ENCODE peak calls at places on chromosomes 16 and 17, in four cellular contexts. One of them, this sample, is unnamed.

GRCh38 chr17:80259642-80260535 is 763 bp upstream of the RNF213 start:
- DNase-seq in H1: peak; percentile 81
- DNase-seq in K562: peak; percentile 78
- DNase-seq in HepG2: peak; percentile 59
- DNase-seq in this sample: no peak

GRCh38 chr17:74431568-74432483 is at the start of gene GPRC5C:
- DNase-seq in H1: peak; percentile 82
- DNase-seq in K562: peak; percentile 55
- DNase-seq in HepG2: peak; percentile 95
- DNase-seq in this sample: peak; percentile 66

GRCh38 chr16:61274211-61274610 is 762.0 kb downstream of the CDH8 start:
- DNase-seq in H1: no peak
- DNase-seq in K562: no peak
- DNase-seq in HepG2: no peak
- DNase-seq in this sample: no peak

GRCh38 chr16:79954920-79955705 is 354.6 kb upstream of the MAF start:
- DNase-seq in H1: no peak
- DNase-seq in K562: no peak
- DNase-seq in HepG2: no peak
- DNase-seq in this sample: no peak

GRCh38 chr16:74999683-75000480 is 1.1 kb downstream of the ZNRF1 start:
- DNase-seq in H1: peak; percentile 85
- DNase-seq in K562: peak; percentile 49
- DNase-seq in HepG2: peak; percentile 44
- DNase-seq in this sample: no peak

GRCh38 chr16:81478876-81479496 is 34.4 kb downstream of the CMIP start:
- DNase-seq in H1: no peak
- DNase-seq in K562: no peak
- DNase-seq in HepG2: no peak
- DNase-seq in this sample: no peak

GRCh38 chr17:70060415-70060814 is 14.6 kb upstream of the KCNJ16 start:
- DNase-seq in H1: no peak
- DNase-seq in K562: no peak
- DNase-seq in HepG2: no peak
- DNase-seq in this sample: no peak

GRCh38 chr16:83802135-83802534 is 5.6 kb upstream of the HSBP1 start:
- DNase-seq in H1: no peak
- DNase-seq in K562: no peak
- DNase-seq in HepG2: no peak
- DNase-seq in this sample: no peak

GRCh38 chr16:22195695-22196558 is 10.2 kb upstream of the EEF2K start:
- DNase-seq in H1: peak; percentile 98
- DNase-seq in K562: peak; percentile 91
- DNase-seq in HepG2: peak; percentile 92
- DNase-seq in this sample: peak; percentile 72

GRCh38 chr16:22194707-22195444 is 11.2 kb upstream of the EEF2K start:
- DNase-seq in H1: no peak
- DNase-seq in K562: peak; percentile 43
- DNase-seq in HepG2: no peak
- DNase-seq in this sample: no peak

GRCh38 chr16:22193134-22193411 is 13.0 kb upstream of the EEF2K start:
- DNase-seq in H1: no peak
- DNase-seq in K562: peak; percentile 10
- DNase-seq in HepG2: no peak
- DNase-seq in this sample: no peak

GRCh38 chr16:22192261-22193133 is 13.6 kb upstream of the EEF2K start:
- DNase-seq in H1: no peak
- DNase-seq in K562: peak; percentile 81
- DNase-seq in HepG2: peak; percentile 98
- DNase-seq in this sample: no peak

DNA sequence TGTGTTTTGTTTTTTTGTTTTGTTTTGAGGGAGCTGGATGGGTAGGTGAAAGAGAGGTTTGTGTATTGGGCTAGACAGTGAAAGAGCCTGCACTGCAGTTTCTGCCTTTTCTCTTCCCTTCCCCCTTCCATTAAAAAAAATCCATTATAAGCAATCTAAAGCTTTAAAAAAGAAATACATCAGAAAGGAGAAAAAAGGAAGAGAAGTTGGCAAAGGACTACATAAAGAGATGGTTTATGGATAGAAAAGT is 10.7 kb upstream of the EEF2K start:
- DNase-seq in H1: no peak
- DNase-seq in K562: no peak
- DNase-seq in HepG2: no peak
- DNase-seq in this sample: no peak
- H3K4me3 ChIP-seq in H1: no peak overlapping the region
- H3K4me3 ChIP-seq in K562: no peak overlapping the region
- H3K4me3 ChIP-seq in HepG2: no peak overlapping the region
- H3K4me3 ChIP-seq in this sample: no peak overlapping the region

GRCh38 chr16:15484662-15485061 is 50.3 kb downstream of the BMERB1 start:
- DNase-seq in H1: no peak
- DNase-seq in K562: no peak
- DNase-seq in HepG2: peak; percentile 70
- DNase-seq in this sample: no peak

GRCh38 chr16:15482748-15483118 is 48.3 kb downstream of the BMERB1 start:
- DNase-seq in H1: no peak
- DNase-seq in K562: no peak
- DNase-seq in HepG2: no peak
- DNase-seq in this sample: no peak

GRCh38 chr16:15485175-15485574 is 50.8 kb downstream of the BMERB1 start:
- DNase-seq in H1: no peak
- DNase-seq in K562: no peak
- DNase-seq in HepG2: no peak
- DNase-seq in this sample: no peak

GRCh38 chr16:15483857-15484256 is 49.5 kb downstream of the BMERB1 start:
- DNase-seq in H1: no peak
- DNase-seq in K562: no peak
- DNase-seq in HepG2: no peak
- DNase-seq in this sample: no peak

DNA sequence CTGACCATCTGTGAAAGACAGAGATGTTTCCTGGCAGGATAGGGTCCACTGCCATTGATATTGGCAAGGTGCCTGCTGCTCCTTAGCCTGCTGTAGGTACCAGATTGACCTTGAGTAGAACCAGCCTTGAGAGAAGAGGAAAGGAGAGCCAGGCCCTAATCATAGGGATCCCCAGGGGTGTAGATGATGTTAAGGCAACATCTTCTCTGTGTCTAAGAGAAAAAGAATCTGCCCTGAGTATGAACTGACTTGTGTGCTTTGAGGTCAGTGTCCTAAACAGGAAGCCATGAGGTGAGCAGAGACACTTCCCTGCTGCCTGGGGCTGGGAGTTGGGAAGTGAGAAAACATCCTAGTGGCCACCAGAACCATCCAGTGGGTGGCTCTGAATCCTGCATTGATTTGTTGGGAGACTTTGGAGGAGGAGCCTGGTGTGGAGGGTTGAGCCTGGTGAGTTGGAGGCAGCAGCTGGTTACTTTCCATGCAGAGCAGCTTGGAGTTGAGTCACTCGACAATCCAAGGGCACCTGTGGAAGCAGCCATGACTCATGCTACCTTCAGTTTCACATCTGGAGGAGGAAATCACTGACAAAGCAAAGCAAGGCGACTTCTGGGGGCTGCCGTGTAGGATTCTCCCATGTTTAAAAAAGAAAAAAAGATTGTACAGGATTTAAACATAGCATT is 47.8 kb downstream of the BMERB1 start:
- DNase-seq in H1: no peak
- DNase-seq in K562: peak; percentile 62
- DNase-seq in HepG2: peak; percentile 99
- DNase-seq in this sample: peak; percentile 99
- TF ChIP-seq FOSL1 in H1: no peak
- TF ChIP-seq FOSL1 in K562: peak; percentile 87
- TF ChIP-seq FOSL1 in HepG2: peak; percentile 84
- TF ChIP-seq FOSL1 in this sample: peak; percentile 92

GRCh38 chr17:7855643-7856080 is 796 bp downstream of the TMEM88 start:
- DNase-seq in H1: no peak
- DNase-seq in K562: no peak
- DNase-seq in HepG2: no peak
- DNase-seq in this sample: no peak
- H3K4me3 ChIP-seq in H1: peak overlapping the region; percentile 35
- H3K4me3 ChIP-seq in K562: peak overlapping the region; percentile 65
- H3K4me3 ChIP-seq in HepG2: peak overlapping the region; percentile 83
- H3K4me3 ChIP-seq in this sample: peak overlapping the region; percentile 67

GRCh38 chr17:48639136-48639535 is 13.0 kb upstream of the HOXB9 start:
- DNase-seq in H1: no peak
- DNase-seq in K562: peak; percentile 83
- DNase-seq in HepG2: no peak
- DNase-seq in this sample: no peak

GRCh38 chr17:48634446-48635208 is 8.5 kb upstream of the HOXB9 start:
- DNase-seq in H1: no peak
- DNase-seq in K562: no peak
- DNase-seq in HepG2: no peak
- DNase-seq in this sample: no peak

GRCh38 chr17:48637323-48638260 is 11.4 kb upstream of the HOXB9 start:
- DNase-seq in H1: no peak
- DNase-seq in K562: no peak
- DNase-seq in HepG2: no peak
- DNase-seq in this sample: no peak

GRCh38 chr17:48633266-48633816 is 7.2 kb upstream of the HOXB9 start:
- DNase-seq in H1: peak; percentile 69
- DNase-seq in K562: no peak
- DNase-seq in HepG2: no peak
- DNase-seq in this sample: no peak

GRCh38 chr17:48636177-48637018 is 10.2 kb upstream of the HOXB9 start:
- DNase-seq in H1: peak; percentile 98
- DNase-seq in K562: peak; percentile 95
- DNase-seq in HepG2: peak; percentile 83
- DNase-seq in this sample: no peak
- TF ChIP-seq FOSL1 in H1: no peak
- TF ChIP-seq FOSL1 in K562: peak; percentile 25
- TF ChIP-seq FOSL1 in HepG2: no peak
- TF ChIP-seq FOSL1 in this sample: no peak

GRCh38 chr16:17370233-17371013 is 100.3 kb downstream of the XYLT1 start:
- DNase-seq in H1: no peak
- DNase-seq in K562: no peak
- DNase-seq in HepG2: no peak
- DNase-seq in this sample: no peak

GRCh38 chr16:17368511-17368910 is 102.2 kb downstream of the XYLT1 start:
- DNase-seq in H1: no peak
- DNase-seq in K562: no peak
- DNase-seq in HepG2: no peak
- DNase-seq in this sample: no peak

GRCh38 chr16:17371014-17371296 is 99.8 kb downstream of the XYLT1 start:
- DNase-seq in H1: no peak
- DNase-seq in K562: no peak
- DNase-seq in HepG2: no peak
- DNase-seq in this sample: no peak

GRCh38 chr16:17368951-17369350 is 101.8 kb downstream of the XYLT1 start:
- DNase-seq in H1: no peak
- DNase-seq in K562: no peak
- DNase-seq in HepG2: no peak
- DNase-seq in this sample: no peak

GRCh38 chr16:17369441-17369951 is 101.3 kb downstream of the XYLT1 start:
- DNase-seq in H1: no peak
- DNase-seq in K562: no peak
- DNase-seq in HepG2: no peak
- DNase-seq in this sample: no peak
- H3K4me3 ChIP-seq in H1: no peak overlapping the region
- H3K4me3 ChIP-seq in K562: no peak overlapping the region
- H3K4me3 ChIP-seq in HepG2: no peak overlapping the region
- H3K4me3 ChIP-seq in this sample: no peak overlapping the region

DNA sequence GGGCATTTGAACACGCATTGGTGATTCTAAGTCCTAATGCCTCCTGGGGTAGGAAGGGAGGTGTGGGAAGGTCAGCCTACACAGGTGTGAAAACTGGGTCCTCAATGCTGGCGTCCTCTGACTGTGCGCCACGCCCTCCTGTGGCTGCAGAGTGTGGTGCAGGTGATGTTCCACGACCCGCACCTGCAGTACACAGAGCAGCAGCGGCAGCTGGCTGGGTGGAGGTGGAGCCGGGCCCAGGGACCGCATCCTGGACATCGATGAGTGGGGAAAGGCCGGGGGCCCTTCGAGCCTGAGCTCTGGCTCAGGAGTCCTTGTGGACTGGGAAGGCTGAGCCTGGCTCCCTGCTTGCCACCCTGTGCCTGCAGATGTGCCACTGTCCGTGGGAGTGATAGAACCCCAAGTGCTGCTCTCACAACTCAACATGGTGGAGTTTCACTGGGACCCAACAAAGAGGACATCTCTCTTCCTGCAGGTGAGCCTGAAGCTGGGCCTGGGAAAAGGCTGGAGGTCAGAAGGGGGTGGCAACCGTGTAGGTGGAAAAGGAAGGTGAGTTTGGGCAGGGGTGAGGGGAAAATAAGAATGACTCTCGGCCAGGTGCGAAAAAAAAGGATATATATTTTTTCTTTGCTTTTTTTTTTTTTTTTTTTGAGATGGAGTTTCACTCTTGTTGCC is 14.0 kb upstream of the STAC2 start:
- DNase-seq in H1: peak; percentile 94
- DNase-seq in K562: peak; percentile 76
- DNase-seq in HepG2: peak; percentile 55
- DNase-seq in this sample: peak; percentile 59
- TF ChIP-seq FOSL1 in H1: no peak
- TF ChIP-seq FOSL1 in K562: no peak
- TF ChIP-seq FOSL1 in HepG2: no peak
- TF ChIP-seq FOSL1 in this sample: no peak

DNA sequence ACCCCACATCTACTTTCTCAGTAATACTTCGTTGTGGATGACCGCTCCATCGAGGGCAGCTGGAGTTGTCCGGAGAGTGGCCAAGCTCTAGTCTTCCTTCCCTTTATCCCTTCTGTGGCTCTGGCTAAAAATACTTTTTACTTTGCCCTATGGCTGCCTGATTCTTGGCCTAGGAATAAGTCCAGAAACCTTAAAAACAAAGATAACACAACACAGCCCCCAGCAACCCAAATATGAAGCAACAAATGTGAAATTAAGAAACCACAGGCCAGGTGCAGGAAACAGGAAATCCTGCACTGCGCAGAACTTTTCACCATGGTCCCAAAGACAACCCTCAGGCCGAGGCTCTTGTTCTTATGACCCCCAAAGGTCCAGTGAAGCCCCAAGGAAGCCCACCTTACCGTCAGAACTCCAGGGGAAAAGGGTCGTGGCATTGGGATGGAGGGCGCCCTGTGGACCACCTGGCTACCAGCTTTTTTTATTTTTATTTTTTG is 26.0 kb downstream of the TK2 start:
- DNase-seq in H1: no peak
- DNase-seq in K562: no peak
- DNase-seq in HepG2: no peak
- DNase-seq in this sample: no peak
- H3K4me3 ChIP-seq in H1: no peak overlapping the region
- H3K4me3 ChIP-seq in K562: no peak overlapping the region
- H3K4me3 ChIP-seq in HepG2: no peak overlapping the region
- H3K4me3 ChIP-seq in this sample: no peak overlapping the region

DNA sequence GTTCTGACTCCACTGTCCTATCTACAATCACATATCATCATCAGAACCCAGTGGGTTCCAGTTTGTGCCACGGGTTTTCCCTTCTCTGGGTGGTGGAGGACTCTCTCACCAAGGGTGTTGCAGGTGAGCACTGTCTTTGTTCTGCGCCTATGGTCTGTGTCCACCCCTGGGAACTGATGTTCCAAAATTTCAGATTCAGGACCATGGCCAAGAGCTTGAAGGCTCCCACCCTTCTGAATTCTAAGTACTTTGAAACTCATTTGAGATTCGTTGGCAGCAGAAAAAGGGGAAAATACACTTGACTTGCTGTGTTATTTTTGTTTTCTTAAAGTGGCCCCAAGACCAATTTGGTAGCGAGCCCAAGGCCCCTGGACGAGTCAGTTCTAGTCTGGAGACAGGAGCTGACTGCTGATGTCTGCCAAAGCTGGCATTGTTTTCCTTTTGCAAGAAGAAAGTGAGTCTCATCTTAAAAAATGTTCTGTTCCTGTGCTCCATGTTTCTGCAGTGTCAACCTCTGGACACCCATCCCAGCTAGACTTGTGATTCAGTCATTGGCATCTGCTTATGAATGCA is 310.9 kb downstream of the HAPSTR1 start:
- DNase-seq in H1: no peak
- DNase-seq in K562: no peak
- DNase-seq in HepG2: no peak
- DNase-seq in this sample: no peak
- TF ChIP-seq FOSL1 in H1: no peak
- TF ChIP-seq FOSL1 in K562: no peak
- TF ChIP-seq FOSL1 in HepG2: no peak
- TF ChIP-seq FOSL1 in this sample: no peak

This sample was measured in HCT116.